ENCODE peak calls at places on chromosomes 13 and 19, in five cellular contexts. A is epithelial cell of esophagus, C is brain microvascular endothelial cell, T is foreskin fibroblast, I is cardiac fibroblast. R is an unnamed sample.

GRCh38 chr13:34310539-34310938 is 492.6 kb downstream of the RFC3 start:
- DNase-seq in A (no peak), C (no peak), T (no peak), I (no peak), R (peak)

GRCh38 chr19:29737461-29738000 is 22.5 kb upstream of the C19orf12 start:
- DNase-seq in A (no peak), C (no peak), T (no peak), I (no peak), R (no peak)

GRCh38 chr19:751501-752341 is 809 bp downstream of the MISP start:
- DNase-seq in A (peak), C (peak), T (peak), I (peak), R (peak)

GRCh38 chr13:100738176-100738855 is 63.7 kb upstream of the TMTC4 start:
- DNase-seq in A (no peak), C (no peak), T (no peak), I (no peak), R (no peak)

GRCh38 chr19:7395360-7395781 is 46.6 kb downstream of the ARHGEF18 start:
- DNase-seq in A (no peak), C (no peak), T (no peak), I (no peak), R (no peak)

GRCh38 chr13:69319659-69320058 is 788.0 kb upstream of the ATXN8OS start:
- DNase-seq in A (peak), C (no peak), T (no peak), I (no peak), R (peak)

GRCh38 chr19:21568816-21569496 is 63.6 kb downstream of the ZNF429 start:
- DNase-seq in A (peak), C (peak), T (peak), I (peak), R (no peak)

GRCh38 chr19:41355035-41355434 is 1.3 kb upstream of the TGFB1 start:
- DNase-seq in A (no peak), C (no peak), T (no peak), I (no peak), R (no peak)

GRCh38 chr19:18156268-18156667 is 3.3 kb downstream of the PIK3R2 start:
- DNase-seq in A (no peak), C (no peak), T (no peak), I (no peak), R (no peak)

GRCh38 chr19:46303345-46303701 is 6.5 kb downstream of the HIF3A start:
- DNase-seq in A (no peak), C (no peak), T (no peak), I (no peak), R (no peak)
- H3K4me3 ChIP-seq in A (peak), C (peak), T (no peak), I (no peak), R (no peak)

GRCh38 chr19:39845172-39845571 is 1.0 kb downstream of the FBL start:
- DNase-seq in A (no peak), C (no peak), T (no peak), I (no peak), R (no peak)
- H3K4me3 ChIP-seq in A (peak), C (peak), T (peak), I (peak), R (peak)

DNA sequence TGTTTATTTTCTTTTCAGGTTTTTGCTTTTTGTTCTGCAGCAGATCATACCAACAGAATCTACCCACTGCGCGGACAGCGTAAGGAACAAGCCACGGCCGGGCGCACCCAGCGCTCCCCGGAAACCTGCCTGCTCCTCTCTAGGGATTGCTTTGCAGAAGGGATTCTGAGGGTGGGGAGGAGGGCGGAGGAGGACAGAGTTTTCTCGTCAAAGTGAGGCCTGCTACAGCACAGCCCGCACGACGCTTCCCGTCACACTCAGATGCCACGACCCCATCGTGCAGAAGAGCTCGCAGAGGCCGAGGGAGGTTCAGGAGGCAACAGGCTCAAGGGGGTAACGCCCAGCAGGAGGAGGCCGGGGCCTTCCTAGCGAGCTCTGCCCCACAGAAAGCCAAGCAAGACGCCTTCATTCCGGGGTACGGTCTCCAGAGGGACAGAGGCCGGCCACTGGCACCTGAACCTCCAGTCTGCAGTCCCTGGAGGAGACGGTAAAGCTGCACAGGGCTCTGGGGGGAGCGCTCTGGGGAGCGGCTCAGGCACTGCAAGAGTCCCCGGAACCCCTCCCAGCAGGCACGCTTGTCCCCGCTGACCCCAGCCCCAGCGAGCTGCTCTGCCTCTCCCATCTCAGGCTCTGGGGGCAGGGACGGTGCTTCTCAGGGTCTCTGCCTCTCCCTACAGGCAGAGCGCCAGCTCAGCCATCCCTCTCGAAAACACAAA is 6.9 kb downstream of the REXO1 start:
- DNase-seq in A (no peak), C (no peak), T (no peak), I (no peak), R (no peak)
- H3K4me3 ChIP-seq in A (no peak), C (no peak), T (no peak), I (peak), R (no peak)

DNA sequence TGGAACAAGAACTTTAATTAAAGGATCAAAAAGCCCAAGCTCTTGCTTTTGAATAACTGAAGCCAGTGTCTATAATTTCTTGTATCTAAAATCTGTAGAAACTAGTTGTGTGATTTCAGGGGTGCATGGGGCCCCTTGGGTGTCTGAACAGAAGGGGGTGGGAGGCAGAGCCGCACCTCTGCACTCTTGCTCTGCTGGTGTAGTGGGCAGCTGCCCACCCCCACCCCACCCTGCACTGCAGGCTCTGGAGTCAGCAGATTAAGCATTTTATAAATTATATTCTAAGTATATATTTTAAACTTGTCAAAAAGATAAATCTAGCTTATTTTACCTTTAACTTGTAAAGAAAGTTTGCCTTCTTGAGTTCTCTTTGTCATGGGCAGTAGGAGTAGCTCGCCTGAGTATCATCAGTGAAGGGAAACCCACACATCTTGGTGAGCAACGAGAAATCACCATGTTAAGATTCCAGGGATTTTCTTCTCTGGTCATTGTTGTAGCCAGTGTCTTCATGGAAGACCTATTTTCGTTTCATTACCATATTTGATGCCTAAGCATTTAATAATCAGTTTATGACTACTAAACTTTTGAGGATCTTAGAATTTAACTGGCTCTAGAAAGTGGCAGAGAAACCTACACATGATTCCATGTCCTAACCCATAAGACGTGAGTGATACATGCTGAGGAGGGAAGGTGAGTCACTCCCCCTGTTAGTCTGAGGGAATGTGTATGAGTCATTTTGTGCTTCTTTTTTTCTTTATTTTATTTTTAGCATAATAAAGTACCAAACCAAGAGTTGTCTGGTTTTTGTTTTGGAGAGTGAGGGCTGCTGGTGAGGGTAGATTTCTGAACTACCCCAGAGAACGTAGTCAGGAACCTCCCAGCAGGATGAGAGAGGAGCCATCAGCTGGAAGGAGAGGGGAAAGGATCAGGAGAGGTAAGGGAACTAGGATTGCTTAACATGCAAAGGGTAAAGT is 7.7 kb downstream of the UBE2L5 start:
- DNase-seq in A (peak), C (peak), T (peak), I (peak), R (peak)
- H3K4me3 ChIP-seq in A (no peak), C (no peak), T (no peak), I (no peak), R (no peak)

DNA sequence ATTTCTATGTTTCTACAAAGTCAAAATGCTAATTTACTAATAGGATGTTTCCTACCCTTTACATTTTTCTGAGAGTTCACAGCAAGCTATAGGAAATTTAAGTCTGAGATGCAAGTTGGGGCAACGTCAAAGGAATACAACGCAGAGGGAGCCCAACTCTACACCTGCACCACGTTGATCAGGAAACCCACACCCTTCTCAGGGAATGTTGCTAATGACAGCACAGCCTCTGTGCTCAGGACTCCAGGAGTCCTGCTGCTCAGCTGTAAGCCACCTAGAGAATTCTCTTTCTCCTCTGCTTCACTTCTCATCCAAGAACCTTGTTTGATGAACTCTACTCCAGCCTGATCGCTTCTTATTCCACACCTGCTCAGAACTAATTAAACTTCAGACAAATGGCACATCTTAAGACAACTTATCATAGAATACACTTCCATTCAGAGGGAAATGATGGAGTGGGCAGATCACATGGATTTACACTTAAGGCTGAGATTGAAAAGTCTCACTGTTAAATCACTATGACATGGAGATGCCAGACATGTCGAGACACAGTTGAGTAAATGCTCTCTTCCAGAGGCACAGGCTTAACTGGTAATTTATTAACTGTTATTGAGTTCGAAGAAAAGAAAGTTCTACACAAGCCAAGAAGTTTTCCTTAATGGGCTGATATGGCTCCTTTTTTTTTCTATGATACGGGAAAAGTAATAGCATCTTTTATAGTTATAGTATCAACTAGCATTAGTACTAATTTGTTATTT is 811.6 kb upstream of the ARGLU1 start:
- DNase-seq in A (no peak), C (no peak), T (no peak), I (no peak), R (no peak)
- H3K4me3 ChIP-seq in A (no peak), C (no peak), T (no peak), I (no peak), R (no peak)

DNA sequence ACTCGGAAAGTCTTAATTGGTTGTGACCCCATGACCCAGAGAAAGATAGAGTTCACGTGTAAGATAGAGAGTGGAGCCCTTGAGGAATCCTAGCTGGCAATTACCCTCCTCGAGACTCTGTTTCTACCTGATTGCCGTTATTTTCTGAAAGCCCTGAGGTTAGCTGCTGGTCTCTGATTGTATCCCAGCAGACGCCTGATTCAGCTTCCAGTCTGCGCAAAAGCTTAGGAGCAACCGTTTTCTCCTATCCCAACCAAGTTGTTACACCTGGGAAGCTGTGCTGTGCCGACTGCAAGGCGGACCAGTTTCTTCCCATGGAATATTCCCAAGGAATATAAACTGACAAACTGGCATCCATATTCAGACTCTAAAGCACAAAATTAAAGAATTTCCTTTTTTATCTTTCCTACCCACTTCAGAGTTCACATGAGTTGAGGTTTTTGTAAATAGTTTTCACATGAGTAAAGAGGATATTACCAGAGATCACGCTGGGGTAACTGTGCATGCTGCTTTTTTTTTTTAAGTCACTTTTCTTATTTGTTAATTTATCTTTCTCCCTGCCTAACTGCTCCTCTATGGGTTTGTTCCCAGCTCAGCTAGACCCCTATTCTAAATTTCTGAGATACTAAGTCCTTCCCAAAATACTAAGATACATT is 1.5 kb upstream of the TRPC4 start:
- DNase-seq in A (peak), C (peak), T (peak), I (peak), R (peak)
- H3K4me3 ChIP-seq in A (no peak), C (peak), T (no peak), I (peak), R (no peak)

DNA sequence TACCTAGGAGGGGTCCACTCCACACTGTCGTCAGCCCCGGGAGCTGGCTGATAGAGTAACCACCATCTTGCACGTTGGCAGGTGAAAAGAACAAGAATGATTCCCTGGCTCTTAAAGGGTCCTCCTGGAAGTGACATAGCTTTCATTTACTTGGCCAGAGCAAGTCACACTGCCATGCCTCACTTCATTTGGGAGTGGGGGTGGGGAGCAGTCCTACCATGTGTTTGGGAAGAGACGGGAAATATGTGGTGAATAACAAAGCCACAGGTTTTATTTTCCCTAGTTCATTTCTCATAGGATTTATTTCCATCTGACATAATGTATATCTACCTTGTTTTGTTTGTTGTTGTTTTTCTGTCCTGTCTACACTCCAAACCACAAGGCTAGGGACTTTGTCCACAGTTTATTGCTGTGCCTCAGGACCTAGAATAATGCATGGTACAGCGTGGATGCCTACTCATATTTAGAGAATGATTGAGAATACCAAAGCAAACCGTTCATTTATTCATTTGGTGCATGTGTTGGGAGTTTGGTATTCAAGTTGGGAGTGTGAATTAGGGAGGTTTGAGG is 26.8 kb downstream of the UBAC2 start:
- DNase-seq in A (no peak), C (no peak), T (no peak), I (no peak), R (no peak)
- H3K4me3 ChIP-seq in A (no peak), C (no peak), T (no peak), I (no peak), R (no peak)

DNA sequence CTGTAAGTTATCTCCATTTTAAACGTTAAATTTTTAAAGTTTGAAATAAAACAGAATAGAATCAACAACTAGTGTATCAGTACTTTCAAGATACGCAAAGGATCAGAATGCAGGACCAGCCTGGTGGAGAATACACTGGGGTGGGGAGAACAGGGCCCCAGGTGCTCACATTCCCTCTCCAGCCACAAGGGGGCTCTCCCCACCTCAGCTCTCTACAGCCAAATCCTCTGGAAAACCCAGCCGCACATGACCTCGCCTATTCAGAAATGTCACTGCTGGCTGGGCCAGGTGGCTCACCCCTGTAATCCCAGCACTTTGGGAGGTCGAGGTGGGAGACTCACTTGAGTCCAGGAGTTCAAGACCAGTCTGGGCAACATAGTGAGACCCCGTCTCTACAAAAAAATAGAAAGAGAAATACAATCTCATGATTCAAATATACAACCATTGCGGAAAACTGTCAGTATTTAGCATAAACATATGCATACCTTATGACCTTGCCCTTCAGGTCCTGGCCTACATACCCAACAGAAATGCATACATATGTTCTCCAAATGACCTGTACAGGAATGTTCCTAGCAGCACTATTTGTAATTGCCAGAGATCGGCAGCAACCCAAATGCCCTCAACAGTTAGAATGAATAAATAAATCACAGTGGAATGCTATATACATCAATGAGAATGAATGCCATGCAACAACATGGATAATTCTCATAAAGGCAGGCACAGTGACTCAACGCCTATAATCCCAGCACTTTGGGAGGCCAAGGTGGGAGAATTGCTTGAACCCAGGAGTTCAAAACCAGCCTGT is 18.4 kb downstream of the TEX101 start:
- DNase-seq in A (peak), C (peak), T (peak), I (peak), R (no peak)
- H3K4me3 ChIP-seq in A (no peak), C (no peak), T (no peak), I (no peak), R (no peak)

GRCh38 chr19:5491565-5491964 is 36.3 kb downstream of the ZNRF4 start:
- DNase-seq in A (no peak), C (no peak), T (no peak), I (no peak), R (no peak)
- H3K4me3 ChIP-seq in A (no peak), C (no peak), T (no peak), I (no peak), R (no peak)

GRCh38 chr19:45782820-45783785 is 813 bp upstream of the DMPK start:
- DNase-seq in A (peak), C (peak), T (peak), I (peak), R (no peak)
- H3K4me3 ChIP-seq in A (no peak), C (peak), T (peak), I (no peak), R (peak)

R was measured in skeletal muscle cell.